ENCODE peak calls at places on chromosomes 4 and X, in five cellular contexts. One of them, this sample, is unnamed. For H3K4me1, the result is how much of the 10 kb centered on the place peaks cover.

GRCh38 chrX:100863326-100863854 is 10.8 kb downstream of the NOX1 start:
- DNase-seq in GM23248: no peak
- DNase-seq in endothelial cell of umbilical vein: no peak
- DNase-seq in A549: no peak
- DNase-seq in psoas muscle: no peak
- DNase-seq in this sample: no peak

GRCh38 chr4:26619784-26620183 is 35.9 kb downstream of the TBC1D19 start:
- DNase-seq in GM23248: peak
- DNase-seq in endothelial cell of umbilical vein: no peak
- DNase-seq in A549: no peak
- DNase-seq in psoas muscle: no peak
- DNase-seq in this sample: no peak

GRCh38 chr4:154719087-154719486 is 24.7 kb upstream of the LRAT start:
- DNase-seq in GM23248: peak
- DNase-seq in endothelial cell of umbilical vein: no peak
- DNase-seq in A549: no peak
- DNase-seq in psoas muscle: no peak
- DNase-seq in this sample: no peak

GRCh38 chr4:40916218-40916555 is 166.4 kb downstream of the NSUN7 start:
- DNase-seq in GM23248: peak
- DNase-seq in endothelial cell of umbilical vein: no peak
- DNase-seq in A549: no peak
- DNase-seq in psoas muscle: no peak
- DNase-seq in this sample: no peak

GRCh38 chr4:8870647-8871416 is 807 bp downstream of the HMX1 start:
- DNase-seq in GM23248: no peak
- DNase-seq in endothelial cell of umbilical vein: no peak
- DNase-seq in A549: no peak
- DNase-seq in psoas muscle: no peak
- DNase-seq in this sample: no peak

GRCh38 chr4:69075061-69075792 is 21.0 kb upstream of the UGT2B7 start:
- DNase-seq in GM23248: no peak
- DNase-seq in endothelial cell of umbilical vein: no peak
- DNase-seq in A549: no peak
- DNase-seq in psoas muscle: no peak
- DNase-seq in this sample: no peak

GRCh38 chrX:143171703-143172102 is 146.0 kb downstream of the SPANXN4 start:
- DNase-seq in GM23248: no peak
- DNase-seq in endothelial cell of umbilical vein: no peak
- DNase-seq in A549: no peak
- DNase-seq in psoas muscle: no peak
- DNase-seq in this sample: no peak

GRCh38 chr4:144645102-144645469 is 870 bp upstream of the HHIP start:
- DNase-seq in GM23248: no peak
- DNase-seq in endothelial cell of umbilical vein: no peak
- DNase-seq in A549: no peak
- DNase-seq in psoas muscle: peak
- DNase-seq in this sample: no peak

GRCh38 chr4:87317527-87317926 is 5.2 kb downstream of the HSD17B13 start:
- DNase-seq in GM23248: no peak
- DNase-seq in endothelial cell of umbilical vein: no peak
- DNase-seq in A549: no peak
- DNase-seq in psoas muscle: no peak
- DNase-seq in this sample: no peak

GRCh38 chr4:129064717-129065116 is 28.6 kb downstream of the SCLT1 start:
- DNase-seq in GM23248: peak
- DNase-seq in endothelial cell of umbilical vein: no peak
- DNase-seq in A549: no peak
- DNase-seq in psoas muscle: no peak
- DNase-seq in this sample: no peak

GRCh38 chr4:1096841-1097240 is 16.5 kb downstream of the RNF212 start:
- DNase-seq in GM23248: no peak
- DNase-seq in endothelial cell of umbilical vein: no peak
- DNase-seq in A549: no peak
- DNase-seq in psoas muscle: no peak
- DNase-seq in this sample: no peak

GRCh38 chr4:93285346-93285745 is 543.2 kb upstream of the ATOH1 start:
- DNase-seq in GM23248: no peak
- DNase-seq in endothelial cell of umbilical vein: no peak
- DNase-seq in A549: no peak
- DNase-seq in psoas muscle: no peak
- DNase-seq in this sample: no peak

GRCh38 chrX:13898084-13898483 is 81.2 kb upstream of the GPM6B start:
- DNase-seq in GM23248: peak
- DNase-seq in endothelial cell of umbilical vein: no peak
- DNase-seq in A549: no peak
- DNase-seq in psoas muscle: no peak
- DNase-seq in this sample: no peak

GRCh38 chrX:79375340-79375739 is 8.2 kb upstream of the ITM2A start:
- DNase-seq in GM23248: no peak
- DNase-seq in endothelial cell of umbilical vein: no peak
- DNase-seq in A549: no peak
- DNase-seq in psoas muscle: no peak
- DNase-seq in this sample: no peak

GRCh38 chrX:51837926-51838325 is 55.5 kb upstream of the MAGED1 start:
- DNase-seq in GM23248: peak
- DNase-seq in endothelial cell of umbilical vein: peak
- DNase-seq in A549: no peak
- DNase-seq in psoas muscle: peak
- DNase-seq in this sample: no peak

GRCh38 chr4:101066586-101066985 is 280.7 kb downstream of the PPP3CA start:
- DNase-seq in GM23248: no peak
- DNase-seq in endothelial cell of umbilical vein: no peak
- DNase-seq in A549: no peak
- DNase-seq in psoas muscle: no peak
- DNase-seq in this sample: no peak

GRCh38 chr4:2940267-2941137 is 22.7 kb downstream of the NOP14 start:
- DNase-seq in GM23248: peak
- DNase-seq in endothelial cell of umbilical vein: no peak
- DNase-seq in A549: no peak
- DNase-seq in psoas muscle: peak
- DNase-seq in this sample: no peak

DNA sequence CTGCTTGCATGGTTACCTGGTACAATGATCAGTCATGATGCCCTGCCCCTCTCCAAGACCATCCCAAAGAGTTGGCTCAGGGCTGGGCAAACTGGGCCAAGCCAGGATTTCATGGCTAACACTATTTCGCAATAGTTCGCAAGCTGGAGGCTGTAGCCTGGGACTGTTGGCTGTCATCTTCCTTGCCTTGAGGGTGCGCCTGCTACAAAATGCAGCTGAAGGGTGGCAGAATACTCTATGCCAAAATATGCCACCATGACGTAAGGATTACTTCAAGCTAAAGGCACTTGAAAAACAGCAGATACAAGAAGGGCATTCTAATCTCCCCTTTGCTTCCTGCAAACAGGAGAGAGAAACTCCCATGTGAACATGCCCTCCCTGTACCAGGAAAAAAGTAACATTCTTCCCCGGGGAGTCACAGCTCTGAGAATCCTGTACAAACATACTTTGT is 21.0 kb downstream of the SAT1 start:
- DNase-seq in GM23248: peak
- DNase-seq in endothelial cell of umbilical vein: peak
- DNase-seq in A549: peak
- DNase-seq in psoas muscle: peak
- DNase-seq in this sample: no peak
- H3K27ac ChIP-seq in GM23248: peak
- H3K27ac ChIP-seq in endothelial cell of umbilical vein: peak
- H3K27ac ChIP-seq in A549: peak
- H3K27ac ChIP-seq in psoas muscle: no peak
- H3K27ac ChIP-seq in this sample: no peak

GRCh38 chr4:153152453-153153338 is 51.5 kb upstream of the TRIM2 start:
- DNase-seq in GM23248: peak
- DNase-seq in endothelial cell of umbilical vein: peak
- DNase-seq in A549: no peak
- DNase-seq in psoas muscle: peak
- DNase-seq in this sample: peak
- H3K4me1 ChIP-seq in GM23248: under half
- H3K4me1 ChIP-seq in endothelial cell of umbilical vein: under half
- H3K4me1 ChIP-seq in A549: under half
- H3K4me1 ChIP-seq in psoas muscle: under half
- H3K4me1 ChIP-seq in this sample: under half

GRCh38 chrX:130343411-130343810 is 3.7 kb downstream of the SLC25A14 start:
- DNase-seq in GM23248: no peak
- DNase-seq in endothelial cell of umbilical vein: no peak
- DNase-seq in A549: no peak
- DNase-seq in psoas muscle: no peak
- DNase-seq in this sample: no peak
- H3K27ac ChIP-seq in GM23248: no peak
- H3K27ac ChIP-seq in endothelial cell of umbilical vein: no peak
- H3K27ac ChIP-seq in A549: no peak
- H3K27ac ChIP-seq in psoas muscle: no peak
- H3K27ac ChIP-seq in this sample: no peak

GRCh38 chr4:153521467-153521866 is 55.3 kb downstream of the TMEM131L start:
- DNase-seq in GM23248: no peak
- DNase-seq in endothelial cell of umbilical vein: no peak
- DNase-seq in A549: no peak
- DNase-seq in psoas muscle: no peak
- DNase-seq in this sample: no peak

GRCh38 chr4:153520871-153521329 is 54.7 kb downstream of the TMEM131L start:
- DNase-seq in GM23248: no peak
- DNase-seq in endothelial cell of umbilical vein: no peak
- DNase-seq in A549: no peak
- DNase-seq in psoas muscle: no peak
- DNase-seq in this sample: no peak

GRCh38 chr4:153522800-153523089 is 56.6 kb downstream of the TMEM131L start:
- DNase-seq in GM23248: no peak
- DNase-seq in endothelial cell of umbilical vein: no peak
- DNase-seq in A549: no peak
- DNase-seq in psoas muscle: no peak
- DNase-seq in this sample: peak

GRCh38 chr4:153523171-153523757 is 57.1 kb downstream of the TMEM131L start:
- DNase-seq in GM23248: no peak
- DNase-seq in endothelial cell of umbilical vein: no peak
- DNase-seq in A549: no peak
- DNase-seq in psoas muscle: no peak
- DNase-seq in this sample: no peak

GRCh38 chr4:153521995-153522799 is 56.0 kb downstream of the TMEM131L start:
- DNase-seq in GM23248: no peak
- DNase-seq in endothelial cell of umbilical vein: no peak
- DNase-seq in A549: no peak
- DNase-seq in psoas muscle: no peak
- DNase-seq in this sample: peak
- H3K4me1 ChIP-seq in GM23248: under half
- H3K4me1 ChIP-seq in endothelial cell of umbilical vein: under half
- H3K4me1 ChIP-seq in A549: under half
- H3K4me1 ChIP-seq in psoas muscle: half or more
- H3K4me1 ChIP-seq in this sample: half or more

GRCh38 chr4:38675167-38676121 is 11.4 kb downstream of the KLF3 start:
- DNase-seq in GM23248: peak
- DNase-seq in endothelial cell of umbilical vein: peak
- DNase-seq in A549: peak
- DNase-seq in psoas muscle: peak
- DNase-seq in this sample: peak

GRCh38 chr4:38674206-38675144 is 10.5 kb downstream of the KLF3 start:
- DNase-seq in GM23248: peak
- DNase-seq in endothelial cell of umbilical vein: peak
- DNase-seq in A549: no peak
- DNase-seq in psoas muscle: no peak
- DNase-seq in this sample: no peak

GRCh38 chr4:38671594-38671943 is 7.6 kb downstream of the KLF3 start:
- DNase-seq in GM23248: no peak
- DNase-seq in endothelial cell of umbilical vein: no peak
- DNase-seq in A549: no peak
- DNase-seq in psoas muscle: no peak
- DNase-seq in this sample: no peak

GRCh38 chr4:38672247-38673071 is 8.5 kb downstream of the KLF3 start:
- DNase-seq in GM23248: no peak
- DNase-seq in endothelial cell of umbilical vein: no peak
- DNase-seq in A549: no peak
- DNase-seq in psoas muscle: no peak
- DNase-seq in this sample: no peak

DNA sequence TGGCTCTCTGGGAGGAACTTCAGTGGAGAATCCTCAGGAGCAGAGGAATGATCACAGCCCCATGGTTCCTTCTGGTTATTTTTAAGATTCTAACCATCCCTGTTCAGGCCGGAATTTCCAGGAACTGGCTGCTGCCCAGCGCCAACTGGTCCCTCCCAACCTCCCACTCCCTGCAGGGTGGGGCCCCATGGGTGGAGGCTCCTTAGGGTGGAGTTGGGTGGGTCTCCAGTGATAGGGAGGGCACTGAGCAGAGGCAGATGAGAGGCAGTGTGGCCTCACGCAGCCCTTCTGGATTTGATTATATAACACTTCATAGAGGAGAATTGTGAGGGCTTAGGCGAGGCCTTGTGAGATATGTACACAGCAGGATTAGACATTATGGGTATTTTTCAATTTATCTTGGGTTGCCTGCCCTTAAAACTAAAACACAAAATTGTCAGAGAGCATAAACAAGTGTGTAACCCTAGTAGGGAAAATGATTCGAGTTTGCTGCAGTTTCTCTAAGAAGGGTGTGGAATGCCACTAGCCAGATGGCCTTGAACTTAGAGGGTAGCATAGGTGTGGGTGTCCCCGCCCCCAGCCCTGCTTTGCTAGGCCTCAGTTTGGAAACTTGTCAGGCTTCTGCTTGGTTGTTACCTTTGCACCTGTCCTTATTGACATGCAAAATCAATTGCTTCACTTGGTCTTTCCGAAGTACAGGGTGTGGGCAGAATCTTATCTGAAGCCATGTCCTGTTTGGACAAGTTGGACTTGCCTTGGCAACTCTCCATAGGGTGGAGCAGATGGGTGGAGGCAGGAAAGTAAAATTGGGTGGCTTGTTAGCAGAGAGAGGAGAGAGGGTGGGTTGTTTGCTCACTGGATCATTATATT is 9.3 kb downstream of the KLF3 start:
- DNase-seq in GM23248: peak
- DNase-seq in endothelial cell of umbilical vein: peak
- DNase-seq in A549: peak
- DNase-seq in psoas muscle: no peak
- DNase-seq in this sample: no peak
- H3K27ac ChIP-seq in GM23248: peak
- H3K27ac ChIP-seq in endothelial cell of umbilical vein: no peak
- H3K27ac ChIP-seq in A549: peak
- H3K27ac ChIP-seq in psoas muscle: peak
- H3K27ac ChIP-seq in this sample: peak

DNA sequence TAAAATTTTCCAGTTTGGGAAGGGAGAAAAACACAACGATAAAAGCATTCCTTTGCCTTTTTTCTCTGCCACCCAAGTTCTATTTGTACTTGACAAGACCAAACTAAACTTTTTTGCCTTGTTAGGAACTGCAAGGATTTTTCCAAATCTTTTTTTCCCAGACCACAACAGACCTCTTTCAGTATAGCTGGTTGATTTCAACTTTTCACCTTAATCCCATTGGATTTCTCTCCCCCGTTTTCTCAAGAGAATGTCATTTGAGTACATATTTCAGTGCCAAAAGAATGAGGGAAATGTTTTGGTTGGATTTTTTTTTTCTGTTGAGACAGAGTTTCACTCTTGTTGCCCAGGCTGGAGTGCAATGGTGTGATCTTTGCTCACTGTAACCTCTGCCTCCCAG is 18.5 kb upstream of the SGMS2 start:
- DNase-seq in GM23248: no peak
- DNase-seq in endothelial cell of umbilical vein: no peak
- DNase-seq in A549: no peak
- DNase-seq in psoas muscle: no peak
- DNase-seq in this sample: no peak
- H3K4me1 ChIP-seq in GM23248: under half
- H3K4me1 ChIP-seq in endothelial cell of umbilical vein: under half
- H3K4me1 ChIP-seq in A549: under half
- H3K4me1 ChIP-seq in psoas muscle: under half
- H3K4me1 ChIP-seq in this sample: under half